ENCODE peak calls at places on chromosomes 11 and 22, in seven cellular contexts. One of them, this sample, is unnamed.
A peak's percentile ranks its signal among the peaks of the same experiment; 100 is the strongest.

GRCh38 chr22:37237371-37238268 is 6.4 kb downstream of the RAC2 start:
- DNase-seq in naive thymus-derived CD8-positive, alpha-beta T cell: peak; percentile 68
- DNase-seq in naive thymus-derived CD4-positive, alpha-beta T cell: peak; percentile 63
- DNase-seq in colonic mucosa: no peak
- DNase-seq in tibial artery: no peak
- DNase-seq in stimulated activated CD4-positive, alpha-beta T cell treated with anti-CD3 and anti-CD28 coated beads, TNF-alpha, amount 100 ng/mL, for 1 hour: no peak
- DNase-seq in effector CD8-positive, alpha-beta T cell: no peak
- DNase-seq in this sample: no peak

GRCh38 chr11:19084661-19085315 is 24.3 kb upstream of the MRGPRX2 start:
- DNase-seq in effector CD8-positive, alpha-beta T cell: no peak
- DNase-seq in colonic mucosa: no peak
- DNase-seq in naive thymus-derived CD4-positive, alpha-beta T cell: no peak
- DNase-seq in stimulated activated CD4-positive, alpha-beta T cell treated with anti-CD3 and anti-CD28 coated beads, TNF-alpha, amount 100 ng/mL, for 1 hour: no peak
- DNase-seq in naive thymus-derived CD8-positive, alpha-beta T cell: no peak
- DNase-seq in tibial artery: no peak
- DNase-seq in this sample: no peak

GRCh38 chr11:46296520-46297448 is 19.3 kb downstream of the CREB3L1 start:
- DNase-seq in colonic mucosa: no peak
- DNase-seq in stimulated activated CD4-positive, alpha-beta T cell treated with anti-CD3 and anti-CD28 coated beads, TNF-alpha, amount 100 ng/mL, for 1 hour: no peak
- DNase-seq in naive thymus-derived CD8-positive, alpha-beta T cell: no peak
- DNase-seq in tibial artery: no peak
- DNase-seq in naive thymus-derived CD4-positive, alpha-beta T cell: no peak
- DNase-seq in effector CD8-positive, alpha-beta T cell: no peak
- DNase-seq in this sample: no peak

GRCh38 chr11:35154960-35155359 is 16.0 kb downstream of the CD44 start:
- DNase-seq in naive thymus-derived CD4-positive, alpha-beta T cell: no peak
- DNase-seq in naive thymus-derived CD8-positive, alpha-beta T cell: no peak
- DNase-seq in stimulated activated CD4-positive, alpha-beta T cell treated with anti-CD3 and anti-CD28 coated beads, TNF-alpha, amount 100 ng/mL, for 1 hour: no peak
- DNase-seq in tibial artery: no peak
- DNase-seq in colonic mucosa: no peak
- DNase-seq in effector CD8-positive, alpha-beta T cell: no peak
- DNase-seq in this sample: no peak

GRCh38 chr22:43174941-43175531 is 11.9 kb downstream of the TTLL12 start:
- DNase-seq in stimulated activated CD4-positive, alpha-beta T cell treated with anti-CD3 and anti-CD28 coated beads, TNF-alpha, amount 100 ng/mL, for 1 hour: no peak
- DNase-seq in tibial artery: no peak
- DNase-seq in naive thymus-derived CD8-positive, alpha-beta T cell: no peak
- DNase-seq in effector CD8-positive, alpha-beta T cell: no peak
- DNase-seq in colonic mucosa: no peak
- DNase-seq in naive thymus-derived CD4-positive, alpha-beta T cell: no peak
- DNase-seq in this sample: no peak

GRCh38 chr11:27012254-27012921 is 18.5 kb downstream of the FIBIN start:
- DNase-seq in naive thymus-derived CD8-positive, alpha-beta T cell: no peak
- DNase-seq in naive thymus-derived CD4-positive, alpha-beta T cell: no peak
- DNase-seq in effector CD8-positive, alpha-beta T cell: no peak
- DNase-seq in stimulated activated CD4-positive, alpha-beta T cell treated with anti-CD3 and anti-CD28 coated beads, TNF-alpha, amount 100 ng/mL, for 1 hour: no peak
- DNase-seq in colonic mucosa: peak; percentile 31
- DNase-seq in tibial artery: no peak
- DNase-seq in this sample: no peak

GRCh38 chr22:30310881-30311771 is 15.6 kb downstream of the TBC1D10A start:
- DNase-seq in effector CD8-positive, alpha-beta T cell: no peak
- DNase-seq in stimulated activated CD4-positive, alpha-beta T cell treated with anti-CD3 and anti-CD28 coated beads, TNF-alpha, amount 100 ng/mL, for 1 hour: no peak
- DNase-seq in colonic mucosa: peak; percentile 83
- DNase-seq in naive thymus-derived CD4-positive, alpha-beta T cell: no peak
- DNase-seq in tibial artery: peak; percentile 93
- DNase-seq in naive thymus-derived CD8-positive, alpha-beta T cell: no peak
- DNase-seq in this sample: no peak

GRCh38 chr11:46560300-46561025 is 33.4 kb downstream of the AMBRA1 start:
- DNase-seq in tibial artery: no peak
- DNase-seq in colonic mucosa: peak; percentile 53
- DNase-seq in naive thymus-derived CD4-positive, alpha-beta T cell: peak; percentile 9
- DNase-seq in effector CD8-positive, alpha-beta T cell: no peak
- DNase-seq in stimulated activated CD4-positive, alpha-beta T cell treated with anti-CD3 and anti-CD28 coated beads, TNF-alpha, amount 100 ng/mL, for 1 hour: no peak
- DNase-seq in naive thymus-derived CD8-positive, alpha-beta T cell: peak; percentile 36
- DNase-seq in this sample: no peak

GRCh38 chr11:85132839-85133238 is 494.3 kb downstream of the DLG2 start:
- DNase-seq in effector CD8-positive, alpha-beta T cell: no peak
- DNase-seq in tibial artery: no peak
- DNase-seq in stimulated activated CD4-positive, alpha-beta T cell treated with anti-CD3 and anti-CD28 coated beads, TNF-alpha, amount 100 ng/mL, for 1 hour: no peak
- DNase-seq in naive thymus-derived CD4-positive, alpha-beta T cell: no peak
- DNase-seq in naive thymus-derived CD8-positive, alpha-beta T cell: no peak
- DNase-seq in colonic mucosa: no peak
- DNase-seq in this sample: no peak

GRCh38 chr11:61140416-61140815 is 20.8 kb downstream of the VPS37C start:
- DNase-seq in naive thymus-derived CD4-positive, alpha-beta T cell: no peak
- DNase-seq in tibial artery: peak; percentile 31
- DNase-seq in effector CD8-positive, alpha-beta T cell: no peak
- DNase-seq in naive thymus-derived CD8-positive, alpha-beta T cell: no peak
- DNase-seq in stimulated activated CD4-positive, alpha-beta T cell treated with anti-CD3 and anti-CD28 coated beads, TNF-alpha, amount 100 ng/mL, for 1 hour: no peak
- DNase-seq in colonic mucosa: no peak
- DNase-seq in this sample: no peak